ENCODE peak calls at places on chromosome 19, in four cellular contexts. T, K, I and P are unnamed samples.

GRCh38 chr19:37078717-37079032 is 442 bp downstream of the ZNF420 start:
- DNase-seq in T (no peak), K (no peak), I (peak), P (no peak)

GRCh38 chr19:30659638-30660037 is 287.5 kb downstream of the ZNF536 start:
- DNase-seq in T (no peak), K (no peak), I (no peak), P (no peak)

GRCh38 chr19:8395621-8396082 is 5.5 kb downstream of the RAB11B start:
- DNase-seq in T (no peak), K (no peak), I (no peak), P (no peak)

GRCh38 chr19:22116760-22117159 is 64.5 kb downstream of the ZNF257 start:
- DNase-seq in T (no peak), K (no peak), I (no peak), P (no peak)

GRCh38 chr19:50922316-50922853 is 11.2 kb upstream of the KLK4 start:
- DNase-seq in T (peak), K (peak), I (peak), P (peak)

GRCh38 chr19:29418106-29418684 is 107.6 kb upstream of the VSTM2B start:
- DNase-seq in T (no peak), K (no peak), I (no peak), P (no peak)

GRCh38 chr19:14059652-14060155 is 2.2 kb downstream of the PALM3 start:
- DNase-seq in T (no peak), K (no peak), I (no peak), P (peak)

GRCh38 chr19:5903054-5903501 is 512 bp downstream of the NDUFA11 start:
- DNase-seq in T (no peak), K (no peak), I (no peak), P (peak)

GRCh38 chr19:15584541-15585115 is 30.4 kb upstream of the CYP4F8 start:
- DNase-seq in T (peak), K (peak), I (no peak), P (peak)

GRCh38 chr19:8149261-8150094 is at the start of gene FBN3:
- DNase-seq in T (no peak), K (peak), I (no peak), P (peak)

GRCh38 chr19:46446021-46446420 is 17.3 kb upstream of the PNMA8C start:
- DNase-seq in T (no peak), K (no peak), I (no peak), P (no peak)

GRCh38 chr19:40348961-40349507 is 539 bp downstream of the PLD3 start:
- DNase-seq in T (peak), K (no peak), I (no peak), P (peak)

GRCh38 chr19:28917661-28918060 is 295.3 kb downstream of the UQCRFS1 start:
- DNase-seq in T (no peak), K (no peak), I (no peak), P (no peak)

GRCh38 chr19:47176627-47177090 is 46.0 kb downstream of the SAE1 start:
- DNase-seq in T (no peak), K (no peak), I (no peak), P (no peak)

GRCh38 chr19:14002571-14003278 is 3.4 kb downstream of the RFX1 start:
- DNase-seq in T (no peak), K (no peak), I (peak), P (no peak)

GRCh38 chr19:33316521-33317284 is 14.4 kb upstream of the CEBPA start:
- DNase-seq in T (peak), K (no peak), I (no peak), P (no peak)

GRCh38 chr19:53131085-53131484 is 1.6 kb downstream of the ZNF415 start:
- DNase-seq in T (no peak), K (no peak), I (no peak), P (no peak)

GRCh38 chr19:850221-850978 is 1.7 kb upstream of the ELANE start:
- DNase-seq in T (peak), K (no peak), I (no peak), P (peak)
- TF ChIP-seq HDAC2 in T (no peak), K (no peak), I (no peak), P (no peak)

GRCh38 chr19:1164684-1165531 is 9.2 kb downstream of the SBNO2 start:
- DNase-seq in T (no peak), K (no peak), I (no peak), P (peak)
- TF ChIP-seq HDAC2 in T (no peak), K (no peak), I (no peak), P (no peak)

DNA sequence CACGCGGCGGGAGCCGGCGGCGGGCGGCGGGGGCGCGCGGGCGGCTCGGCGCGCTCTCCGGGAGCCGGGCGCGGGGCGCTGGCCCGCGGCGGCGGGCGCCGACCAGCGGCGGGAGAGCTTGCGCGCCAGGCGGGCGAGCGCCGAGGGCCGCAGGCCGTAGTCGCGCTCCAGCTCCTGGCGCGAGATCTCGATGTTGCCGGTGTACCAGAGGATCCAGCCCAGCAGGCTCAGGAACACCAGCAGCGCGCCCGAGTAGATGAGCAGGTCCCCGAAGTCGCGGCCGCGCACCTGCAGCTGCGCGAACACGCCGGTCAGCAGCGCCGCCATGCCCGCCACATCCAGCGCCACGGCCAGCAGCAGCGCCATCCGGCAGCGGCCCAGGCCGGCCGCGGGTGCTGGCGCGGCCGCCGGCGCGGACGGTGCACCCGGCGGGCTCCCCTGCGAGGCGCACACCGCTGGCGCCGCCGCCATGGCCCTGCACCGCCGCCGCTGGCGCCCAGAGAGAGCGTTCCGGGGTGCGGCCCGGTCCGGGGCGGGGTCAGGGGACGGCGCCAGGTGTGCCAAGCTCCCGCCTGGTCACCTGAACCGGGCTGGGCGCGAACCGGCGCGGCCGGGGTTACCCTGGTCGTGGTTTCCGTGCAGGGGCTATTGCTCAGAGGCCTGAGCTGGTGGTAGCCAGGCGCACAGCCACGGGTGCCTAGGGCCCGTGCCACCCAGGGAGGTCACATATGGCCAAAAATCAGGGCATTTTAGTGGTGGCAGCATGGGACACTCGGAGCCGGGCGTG is at the start of gene TMEM238:
- DNase-seq in T (peak), K (peak), I (no peak), P (peak)
- TF ChIP-seq HDAC2 in T (no peak), K (no peak), I (no peak), P (no peak)

GRCh38 chr19:4144666-4145261 is 8.7 kb upstream of the CREB3L3 start:
- DNase-seq in T (peak), K (no peak), I (no peak), P (peak)

GRCh38 chr19:4138445-4138844 is 14.5 kb upstream of the MAP2K2 start:
- DNase-seq in T (no peak), K (no peak), I (no peak), P (no peak)

GRCh38 chr19:4139614-4140236 is 13.7 kb upstream of the CREB3L3 start:
- DNase-seq in T (peak), K (peak), I (peak), P (peak)

GRCh38 chr19:4136680-4137088 is 12.8 kb upstream of the MAP2K2 start:
- DNase-seq in T (no peak), K (no peak), I (no peak), P (no peak)

GRCh38 chr19:4140237-4140711 is 13.2 kb upstream of the CREB3L3 start:
- DNase-seq in T (peak), K (peak), I (no peak), P (peak)
- TF ChIP-seq HDAC2 in T (no peak), K (no peak), I (no peak), P (no peak)

GRCh38 chr19:17103177-17103576 is 27.6 kb downstream of the MYO9B start:
- DNase-seq in T (peak), K (peak), I (no peak), P (peak)
- TF ChIP-seq HDAC2 in T (no peak), K (no peak), I (no peak), P (no peak)

GRCh38 chr19:44774614-44775013 is 3.1 kb upstream of the CBLC start:
- DNase-seq in T (no peak), K (no peak), I (no peak), P (no peak)

GRCh38 chr19:44779150-44779549 is 1.5 kb downstream of the CBLC start:
- DNase-seq in T (no peak), K (no peak), I (no peak), P (no peak)

GRCh38 chr19:44775676-44776240 is 1.9 kb upstream of the CBLC start:
- DNase-seq in T (no peak), K (no peak), I (no peak), P (no peak)

GRCh38 chr19:44776402-44777096 is 1.1 kb upstream of the CBLC start:
- DNase-seq in T (no peak), K (no peak), I (no peak), P (no peak)

DNA sequence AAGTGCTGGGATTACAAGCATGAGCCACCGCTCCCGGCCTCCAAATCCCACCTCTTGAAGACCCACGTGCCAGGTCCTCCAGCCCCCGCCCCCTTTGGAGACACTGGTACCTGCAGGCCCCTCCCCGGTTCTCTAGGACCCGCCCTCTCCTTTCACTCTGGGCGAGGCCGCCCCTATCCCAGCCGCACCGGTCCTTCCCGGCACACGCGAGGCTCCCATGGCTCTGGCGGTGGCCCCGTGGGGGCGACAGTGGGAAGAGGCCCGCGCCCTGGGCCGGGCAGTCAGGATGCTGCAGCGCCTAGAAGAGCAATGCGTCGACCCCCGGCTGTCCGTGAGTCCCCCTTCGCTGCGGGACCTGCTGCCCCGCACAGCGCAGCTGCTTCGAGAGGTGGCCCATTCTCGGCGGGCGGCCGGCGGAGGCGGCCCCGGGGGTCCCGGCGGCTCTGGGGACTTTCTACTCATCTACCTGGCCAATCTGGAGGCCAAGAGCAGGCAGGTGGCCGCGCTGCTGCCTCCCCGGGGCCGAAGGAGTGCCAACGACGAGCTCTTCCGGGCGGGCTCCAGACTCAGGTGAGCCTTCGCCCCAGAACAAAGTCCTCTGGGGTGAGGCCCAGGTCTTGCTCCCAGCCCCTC is at the start of gene CBLC:
- DNase-seq in T (peak), K (peak), I (no peak), P (peak)
- TF ChIP-seq HDAC2 in T (no peak), K (peak), I (no peak), P (no peak)

DNA sequence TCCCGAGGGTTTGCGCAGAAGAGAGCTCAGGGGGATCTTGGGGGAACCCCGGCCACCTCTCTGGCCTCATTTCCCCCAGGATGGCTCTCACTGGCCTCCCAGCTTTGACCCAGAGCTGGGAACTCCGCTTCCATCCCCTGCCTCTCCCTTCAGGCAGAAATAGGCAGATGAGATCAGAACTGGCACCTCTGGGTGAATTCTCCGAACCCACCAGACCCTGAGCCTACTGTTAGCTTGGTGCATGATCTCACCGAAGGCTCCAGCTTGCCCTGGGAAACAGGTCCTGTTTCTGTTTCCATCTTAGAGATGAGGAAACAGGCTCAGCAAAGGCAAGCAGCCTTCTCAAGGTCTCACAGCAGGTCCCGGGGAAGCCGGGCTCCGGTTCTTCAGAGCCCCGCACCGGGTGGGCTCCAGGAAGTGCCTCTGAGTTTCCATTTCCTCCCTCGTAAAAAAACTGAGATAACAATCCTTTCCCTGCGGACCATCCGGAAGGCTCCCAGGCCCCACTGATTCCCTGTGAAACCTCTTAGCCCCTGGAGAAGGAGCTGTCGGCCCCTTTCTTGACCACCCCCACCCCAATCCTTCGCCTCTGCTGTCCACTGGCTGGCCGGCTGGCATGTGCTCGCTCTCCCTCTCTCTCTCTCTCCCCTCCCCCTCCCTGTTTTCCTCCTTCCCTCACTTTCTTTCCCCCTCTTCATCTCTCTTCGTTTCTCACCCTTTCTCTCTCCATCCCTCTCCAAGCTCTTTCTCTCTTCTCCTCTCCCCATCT is 2.1 kb downstream of the NECTIN2 start:
- DNase-seq in T (no peak), K (peak), I (no peak), P (no peak)
- TF ChIP-seq HDAC2 in T (no peak), K (peak), I (no peak), P (no peak)

GRCh38 chr19:54188224-54188871 is 1.0 kb downstream of the MBOAT7 start:
- DNase-seq in T (peak), K (no peak), I (no peak), P (peak)
- TF ChIP-seq HDAC2 in T (no peak), K (no peak), I (no peak), P (peak)